ENCODE peak calls at places on chromosomes 12 and 14, in four cellular contexts. U is hepatocyte, C is ascending aorta, I is psoas muscle. A is an unnamed sample.

GRCh38 chr14:22657861-22658260 is 13.7 kb upstream of the OR6J1 start:
- DNase-seq in I (no peak), U (no peak), C (no peak), A (peak)

GRCh38 chr14:61033851-61034250 is 52.8 kb downstream of the SLC38A6 start:
- DNase-seq in I (no peak), U (no peak), C (no peak), A (no peak)

GRCh38 chr12:14901228-14901562 is 15.5 kb upstream of the MGP start:
- DNase-seq in I (no peak), U (no peak), C (no peak), A (no peak)

GRCh38 chr14:100072783-100073346 is 7.6 kb downstream of the EVL start:
- DNase-seq in I (no peak), C (no peak), U (no peak), A (no peak)

GRCh38 chr12:133010657-133011297 is 24.6 kb downstream of the ZNF26 start:
- DNase-seq in U (no peak), I (no peak), C (no peak), A (no peak)

GRCh38 chr12:623865-624372 is 39.3 kb downstream of the NINJ2 start:
- DNase-seq in I (no peak), C (no peak), U (no peak), A (no peak)

GRCh38 chr14:22382955-22383354 is 206.1 kb downstream of the DAD1 start:
- DNase-seq in I (no peak), C (no peak), U (no peak), A (no peak)

GRCh38 chr12:69331482-69331845 is 16.7 kb upstream of the LYZ start:
- DNase-seq in C (no peak), I (no peak), U (no peak), A (no peak)

GRCh38 chr14:51738754-51739153 is 87.0 kb downstream of the FRMD6 start:
- DNase-seq in I (no peak), U (no peak), C (no peak), A (no peak)

GRCh38 chr14:70011708-70012107 is 132.5 kb downstream of the SMOC1 start:
- DNase-seq in C (no peak), I (no peak), U (no peak), A (no peak)

GRCh38 chr14:70011098-70011497 is 131.9 kb downstream of the SMOC1 start:
- DNase-seq in C (no peak), U (no peak), I (no peak), A (no peak)

GRCh38 chr14:70008457-70008856 is 129.2 kb downstream of the SMOC1 start:
- DNase-seq in I (no peak), C (no peak), U (no peak), A (no peak)

GRCh38 chr14:70008863-70009262 is 129.6 kb downstream of the SMOC1 start:
- DNase-seq in I (no peak), C (no peak), U (no peak), A (no peak)

DNA sequence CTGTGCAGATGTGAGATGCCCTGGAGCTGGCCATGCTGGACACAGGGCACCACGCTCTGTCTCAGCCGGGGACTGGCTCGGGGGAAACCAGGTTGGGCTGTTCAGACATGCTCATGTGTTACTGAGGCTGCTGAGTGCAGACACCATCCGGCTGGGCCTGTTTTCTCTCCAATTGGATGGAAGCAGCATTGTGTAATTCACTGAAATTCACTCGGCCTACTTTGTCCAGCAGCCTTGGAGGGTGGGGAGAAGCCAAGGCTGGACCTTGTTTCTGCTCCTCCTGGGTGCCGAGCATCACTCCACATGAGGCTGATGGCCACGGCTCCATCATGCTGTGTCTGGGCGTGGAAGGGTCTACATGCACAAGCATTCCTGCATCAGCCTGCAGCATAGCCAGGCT is 130.7 kb downstream of the SMOC1 start:
- DNase-seq in C (no peak), I (no peak), U (peak), A (peak)
- H3K27ac ChIP-seq in C (no peak), I (no peak), U (no peak), A (no peak)

GRCh38 chr12:124429535-124429934 is 134.6 kb downstream of the RFLNA start:
- DNase-seq in I (no peak), U (no peak), C (no peak), A (no peak)
- TF ChIP-seq CTCF in I (no peak), U (no peak), C (no peak), A (no peak)

GRCh38 chr12:106841471-106842302 is 67.2 kb downstream of the RIC8B start:
- DNase-seq in U (peak), C (no peak), I (no peak), A (peak)
- H3K27ac ChIP-seq in U (no peak), C (peak), I (peak), A (no peak)

DNA sequence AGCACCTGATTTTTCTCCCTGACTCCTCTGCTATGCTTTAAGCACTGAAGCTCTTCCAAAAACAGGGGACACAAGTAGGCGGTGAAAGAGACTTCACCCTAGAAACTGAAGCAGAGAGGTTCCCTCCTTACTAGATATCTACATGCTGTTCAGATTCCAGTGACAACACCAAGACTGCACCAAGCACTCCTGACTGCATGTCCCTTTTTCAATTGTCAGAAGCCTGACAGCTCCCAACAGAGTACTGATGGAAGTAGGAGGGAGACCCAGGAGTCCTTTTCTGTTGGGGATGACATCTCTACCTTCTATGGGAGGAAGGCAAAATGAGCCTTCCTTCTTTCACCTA is 10.4 kb downstream of the DCTN2 start:
- DNase-seq in U (no peak), C (no peak), I (no peak), A (no peak)
- TF ChIP-seq CTCF in U (no peak), C (no peak), I (no peak), A (no peak)

A was measured in RWPE1.